ENCODE peak calls at places on chromosomes 6 and 20, in six cellular contexts. D is substantia nigra; C is NCI-H1092 treated with DMSO at 0.1 percent for 48 hours; Z is naive thymus-derived CD8-positive, alpha-beta T cell; L is ACHN; A is GM20000. E is an unnamed sample.

GRCh38 chr6:14235653-14236356 is 118.2 kb downstream of the CD83 start:
- DNase-seq in A (no peak), D (no peak), Z (no peak), C (no peak), L (no peak), E (no peak)

GRCh38 chr6:125149256-125150144 is 4.1 kb upstream of the TPD52L1 start:
- DNase-seq in L (peak), C (no peak), D (no peak), Z (no peak), A (no peak), E (no peak)

GRCh38 chr6:137352859-137353258 is 133.7 kb upstream of the IFNGR1 start:
- DNase-seq in Z (no peak), C (no peak), A (no peak), D (no peak), L (no peak), E (no peak)

GRCh38 chr6:150055131-150055530 is 13.8 kb downstream of the ULBP3 start:
- DNase-seq in L (no peak), Z (no peak), A (no peak), D (no peak), C (no peak), E (no peak)

GRCh38 chr6:41785689-41786450 is 1.6 kb upstream of the TOMM6 start:
- DNase-seq in L (no peak), C (no peak), D (peak), A (peak), Z (peak), E (no peak)

GRCh38 chr6:22141271-22141745 is 155.5 kb downstream of the PRL start:
- DNase-seq in D (no peak), A (no peak), Z (no peak), C (peak), L (no peak), E (no peak)

GRCh38 chr6:170403451-170403850 is 96.9 kb downstream of the FAM120B start:
- DNase-seq in A (no peak), Z (no peak), L (no peak), D (no peak), C (no peak), E (no peak)

GRCh38 chr6:138258991-138259390 is 40.7 kb upstream of the PBOV1 start:
- DNase-seq in A (no peak), L (no peak), C (no peak), Z (no peak), D (no peak), E (no peak)

GRCh38 chr6:109449789-109450673 is 5.5 kb downstream of the MICAL1 start:
- DNase-seq in C (no peak), Z (no peak), D (no peak), A (no peak), L (no peak), E (no peak)

GRCh38 chr6:75922226-75922625 is 150.2 kb downstream of the IMPG1 start:
- DNase-seq in D (no peak), Z (no peak), L (peak), C (no peak), A (no peak), E (no peak)

GRCh38 chr6:106509420-106510089 is 119.7 kb downstream of the RTN4IP1 start:
- DNase-seq in A (peak), C (no peak), L (no peak), D (no peak), Z (peak), E (peak)

GRCh38 chr6:163263998-163264661 is 150.4 kb upstream of the QKI start:
- DNase-seq in Z (no peak), D (peak), L (no peak), C (no peak), A (no peak), E (no peak)

GRCh38 chr6:130161627-130162404 is 60.9 kb downstream of the SAMD3 start:
- DNase-seq in A (no peak), D (no peak), L (no peak), Z (no peak), C (no peak), E (no peak)

GRCh38 chr6:107666084-107666981 is 157.8 kb downstream of the SCML4 start:
- DNase-seq in A (no peak), C (peak), Z (no peak), L (no peak), D (no peak), E (no peak)

GRCh38 chr20:4985658-4986057 is 15.7 kb downstream of the SLC23A2 start:
- DNase-seq in A (no peak), D (no peak), C (no peak), L (no peak), Z (no peak), E (no peak)

GRCh38 chr6:148389086-148389485 is 46.4 kb downstream of the SASH1 start:
- DNase-seq in C (no peak), D (no peak), L (no peak), Z (no peak), A (no peak), E (no peak)

GRCh38 chr6:3394671-3395070 is 62.2 kb downstream of the SLC22A23 start:
- DNase-seq in C (no peak), A (no peak), Z (no peak), D (no peak), L (no peak), E (no peak)

GRCh38 chr6:16903470-16903869 is 142.2 kb upstream of the ATXN1 start:
- DNase-seq in Z (no peak), A (no peak), D (no peak), L (no peak), C (no peak), E (no peak)

GRCh38 chr20:16020971-16021370 is 552.3 kb downstream of the KIF16B start:
- DNase-seq in D (no peak), Z (no peak), L (peak), A (no peak), C (no peak), E (no peak)

GRCh38 chr20:36202891-36203338 is 33.4 kb upstream of the AAR2 start:
- DNase-seq in C (peak), Z (peak), A (peak), D (peak), L (peak), E (peak)

GRCh38 chr6:5149160-5149559 is 64.0 kb downstream of the PPP1R3G start:
- DNase-seq in A (no peak), D (no peak), C (no peak), L (no peak), Z (no peak), E (no peak)

GRCh38 chr20:9503530-9504251 is 10.7 kb upstream of the LAMP5 start:
- DNase-seq in L (no peak), C (no peak), Z (no peak), D (no peak), A (no peak), E (no peak)

GRCh38 chr6:31609519-31610406 is 5.3 kb upstream of the AIF1 start:
- DNase-seq in A (no peak), Z (no peak), D (no peak), L (no peak), C (peak), E (no peak)

GRCh38 chr6:119035459-119035858 is 43.0 kb downstream of the FAM184A start:
- DNase-seq in C (no peak), Z (no peak), D (no peak), L (no peak), A (no peak), E (no peak)

GRCh38 chr6:7406743-7407142 is 17.1 kb downstream of the RIOK1 start:
- DNase-seq in C (no peak), D (no peak), L (no peak), A (no peak), Z (no peak), E (no peak)

GRCh38 chr6:100468013-100468622 is 3.4 kb upstream of the SIM1 start:
- DNase-seq in A (no peak), C (no peak), Z (no peak), L (no peak), D (no peak), E (no peak)

GRCh38 chr20:62631336-62632317 is 10.7 kb upstream of the SLCO4A1 start:
- DNase-seq in Z (no peak), A (no peak), D (no peak), C (peak), L (no peak), E (no peak)

GRCh38 chr6:131636880-131637792 is at the start of gene ENPP3:
- DNase-seq in Z (no peak), L (peak), D (no peak), A (no peak), C (no peak), E (no peak)

GRCh38 chr6:21500314-21500713 is 93.2 kb upstream of the SOX4 start:
- DNase-seq in Z (no peak), L (no peak), A (no peak), C (peak), D (no peak), E (no peak)

GRCh38 chr20:25194333-25194972 is 1.1 kb upstream of the ENTPD6 start:
- DNase-seq in L (no peak), A (no peak), C (no peak), D (no peak), Z (no peak), E (no peak)

GRCh38 chr6:19538086-19538485 is 299.1 kb upstream of the ID4 start:
- DNase-seq in Z (no peak), A (no peak), L (no peak), D (no peak), C (no peak), E (no peak)

GRCh38 chr6:82415820-82416219 is 52.2 kb downstream of the TPBG start:
- DNase-seq in D (no peak), L (no peak), A (no peak), C (no peak), Z (no peak), E (no peak)

GRCh38 chr6:17714879-17715860 is 8.4 kb upstream of the NUP153 start:
- DNase-seq in A (peak), C (no peak), L (peak), D (no peak), Z (no peak), E (no peak)

GRCh38 chr6:131602913-131603312 is 25.1 kb downstream of the MED23 start:
- DNase-seq in Z (no peak), L (peak), D (no peak), C (no peak), A (no peak), E (no peak)

GRCh38 chr6:110542311-110543024 is 66.1 kb upstream of the SLC22A16 start:
- DNase-seq in A (no peak), D (peak), L (no peak), C (no peak), Z (no peak), E (no peak)

GRCh38 chr6:14811760-14812428 is 434.0 kb upstream of the JARID2 start:
- DNase-seq in C (no peak), L (no peak), D (no peak), A (no peak), Z (no peak), E (no peak)

GRCh38 chr20:64130876-64131275 is 23.5 kb upstream of the NPBWR2 start:
- DNase-seq in Z (no peak), L (no peak), C (no peak), A (no peak), D (no peak), E (no peak)

GRCh38 chr20:37055276-37055675 is 40.5 kb downstream of the RBL1 start:
- DNase-seq in L (no peak), D (no peak), Z (no peak), A (no peak), C (no peak), E (no peak)

E was measured in GM12891.